ENCODE peak calls at places on chromosomes 6 and 20, in four cellular contexts. Z is activated CD4-positive, alpha-beta T cell treated with anti-CD3 and anti-CD28 coated beads for 36 hours; Y is HTR-8/SVneo; B is H7. R is an unnamed sample.

GRCh38 chr6:34412643-34413214 is 13.1 kb downstream of the RPS10 start:
- DNase-seq in Z (no peak), Y (no peak), B (no peak), R (no peak)

GRCh38 chr20:62117658-62118057 is 4.6 kb upstream of the LSM14B start:
- DNase-seq in Z (peak; percentile 81), Y (no peak), B (no peak), R (no peak)

GRCh38 chr20:33657704-33658095 is 4.4 kb upstream of the C20orf144 start:
- DNase-seq in Z (no peak), Y (no peak), B (no peak), R (no peak)

GRCh38 chr6:109034439-109035041 is 60.1 kb downstream of the SESN1 start:
- DNase-seq in Z (no peak), Y (no peak), B (no peak), R (no peak)

GRCh38 chr6:109787312-109787711 is 96.2 kb downstream of the FIG4 start:
- DNase-seq in Z (no peak), Y (no peak), B (no peak), R (no peak)

GRCh38 chr6:101085327-101085726 is 204.2 kb upstream of the ASCC3 start:
- DNase-seq in Z (no peak), Y (no peak), B (no peak), R (no peak)

GRCh38 chr6:113381957-113382356 is 475.2 kb upstream of the MARCKS start:
- DNase-seq in Z (no peak), Y (no peak), B (no peak), R (no peak)

GRCh38 chr6:43171284-43172126 is 436 bp downstream of the SRF start:
- DNase-seq in Z (peak; percentile 64), Y (no peak), B (peak; percentile 98), R (no peak)

GRCh38 chr20:58650181-58650775 is 805 bp upstream of the STX16 start:
- DNase-seq in Z (peak; percentile 53), Y (no peak), B (peak; percentile 90), R (no peak)

GRCh38 chr6:41278699-41279405 is 7.6 kb downstream of the TREM1 start:
- DNase-seq in Z (peak; percentile 79), Y (peak; percentile 45), B (peak; percentile 72), R (peak; percentile 25)

GRCh38 chr20:34175072-34175471 is 63.0 kb upstream of the EIF2S2 start:
- DNase-seq in Z (no peak), Y (no peak), B (no peak), R (no peak)

GRCh38 chr6:36120979-36121706 is 9.2 kb upstream of the MAPK13 start:
- DNase-seq in Z (peak; percentile 83), Y (no peak), B (peak; percentile 26), R (peak; percentile 11)

GRCh38 chr20:10646886-10647420 is 26.8 kb downstream of the JAG1 start:
- DNase-seq in Z (no peak), Y (no peak), B (no peak), R (no peak)

GRCh38 chr6:123309130-123309529 is 313.1 kb downstream of the CLVS2 start:
- DNase-seq in Z (no peak), Y (no peak), B (no peak), R (no peak)

GRCh38 chr6:105746539-105746938 is 339.6 kb upstream of the PRDM1 start:
- DNase-seq in Z (no peak), Y (no peak), B (no peak), R (no peak)

GRCh38 chr6:44016131-44016870 is 111.0 kb downstream of the MRPL14 start:
- DNase-seq in Z (peak; percentile 13), Y (no peak), B (no peak), R (no peak)

GRCh38 chr20:48153523-48153922 is 368.2 kb upstream of the SULF2 start:
- DNase-seq in Z (no peak), Y (no peak), B (peak; percentile 65), R (no peak)

GRCh38 chr6:109252261-109253041 is 129.8 kb downstream of the CD164 start:
- DNase-seq in Z (no peak), Y (no peak), B (no peak), R (no peak)

GRCh38 chr20:59217162-59217561 is 53.5 kb downstream of the ZNF831 start:
- DNase-seq in Z (no peak), Y (no peak), B (no peak), R (no peak)

GRCh38 chr20:24672181-24672880 is 202.9 kb downstream of the SYNDIG1 start:
- DNase-seq in Z (no peak), Y (no peak), B (no peak), R (no peak)

GRCh38 chr6:107657755-107658461 is 166.2 kb downstream of the SCML4 start:
- DNase-seq in Z (peak; percentile 81), Y (peak; percentile 72), B (peak; percentile 52), R (no peak)

GRCh38 chr6:11536795-11537194 is 754 bp upstream of the TMEM170B start:
- DNase-seq in Z (no peak), Y (no peak), B (peak; percentile 58), R (no peak)